ENCODE peak calls at places on chromosomes 11 and 22, in four cellular contexts. One of them, this sample, is unnamed.

GRCh38 chr11:131066551-131066950 is 150.3 kb upstream of the SNX19 start:
- DNase-seq in mammary epithelial cell: no peak
- DNase-seq in fibroblast of lung: no peak
- DNase-seq in GM12865: no peak
- DNase-seq in this sample: no peak

GRCh38 chr11:131924001-131924400 is 553.6 kb downstream of the NTM start:
- DNase-seq in mammary epithelial cell: no peak
- DNase-seq in fibroblast of lung: no peak
- DNase-seq in GM12865: peak; percentile 45
- DNase-seq in this sample: no peak

GRCh38 chr11:70747285-70747684 is 349.0 kb downstream of the CTTN start:
- DNase-seq in mammary epithelial cell: no peak
- DNase-seq in fibroblast of lung: no peak
- DNase-seq in GM12865: no peak
- DNase-seq in this sample: no peak

GRCh38 chr11:73866586-73866996 is 10.1 kb downstream of the COA4 start:
- DNase-seq in mammary epithelial cell: peak; percentile 79
- DNase-seq in fibroblast of lung: peak; percentile 94
- DNase-seq in GM12865: no peak
- DNase-seq in this sample: peak; percentile 95

GRCh38 chr22:39662677-39663034 is 92.1 kb downstream of the CACNA1I start:
- DNase-seq in mammary epithelial cell: no peak
- DNase-seq in fibroblast of lung: no peak
- DNase-seq in GM12865: no peak
- DNase-seq in this sample: no peak

GRCh38 chr22:43007519-43008102 is 7.3 kb downstream of the PACSIN2 start:
- DNase-seq in mammary epithelial cell: no peak
- DNase-seq in fibroblast of lung: no peak
- DNase-seq in GM12865: no peak
- DNase-seq in this sample: peak; percentile 56

GRCh38 chr11:107819361-107820014 is 39.1 kb downstream of the SLC35F2 start:
- DNase-seq in mammary epithelial cell: no peak
- DNase-seq in fibroblast of lung: peak; percentile 22
- DNase-seq in GM12865: no peak
- DNase-seq in this sample: peak; percentile 53

GRCh38 chr22:38921801-38922200 is 35.6 kb upstream of the APOBEC3A start:
- DNase-seq in mammary epithelial cell: no peak
- DNase-seq in fibroblast of lung: no peak
- DNase-seq in GM12865: no peak
- DNase-seq in this sample: no peak

GRCh38 chr22:46777609-46777970 is 15.1 kb downstream of the TBC1D22A start:
- DNase-seq in mammary epithelial cell: no peak
- DNase-seq in fibroblast of lung: no peak
- DNase-seq in GM12865: peak; percentile 82
- DNase-seq in this sample: no peak

GRCh38 chr11:94185387-94186084 is 56.9 kb downstream of the PANX1 start:
- DNase-seq in mammary epithelial cell: no peak
- DNase-seq in fibroblast of lung: peak; percentile 49
- DNase-seq in GM12865: no peak
- DNase-seq in this sample: peak; percentile 8

GRCh38 chr11:69183613-69184012 is 27.9 kb downstream of the SMIM38 start:
- DNase-seq in mammary epithelial cell: no peak
- DNase-seq in fibroblast of lung: no peak
- DNase-seq in GM12865: peak; percentile 5
- DNase-seq in this sample: no peak

GRCh38 chr11:9601041-9601875 is 27.8 kb downstream of the WEE1 start:
- DNase-seq in mammary epithelial cell: peak; percentile 42
- DNase-seq in fibroblast of lung: peak; percentile 50
- DNase-seq in GM12865: peak; percentile 97
- DNase-seq in this sample: peak; percentile 70

GRCh38 chr11:38460901-38461300 is 1862.9 kb upstream of the RAG2 start:
- DNase-seq in mammary epithelial cell: peak; percentile 60
- DNase-seq in fibroblast of lung: peak; percentile 96
- DNase-seq in GM12865: no peak
- DNase-seq in this sample: peak; percentile 91

GRCh38 chr11:117913736-117914397 is 15.3 kb downstream of the TMPRSS13 start:
- DNase-seq in mammary epithelial cell: no peak
- DNase-seq in fibroblast of lung: no peak
- DNase-seq in GM12865: no peak
- DNase-seq in this sample: no peak

GRCh38 chr11:46635557-46636139 is 18.3 kb downstream of the ATG13 start:
- DNase-seq in mammary epithelial cell: no peak
- DNase-seq in fibroblast of lung: no peak
- DNase-seq in GM12865: no peak
- DNase-seq in this sample: no peak

GRCh38 chr11:10803676-10804075 is 5.0 kb downstream of the EIF4G2 start:
- DNase-seq in mammary epithelial cell: no peak
- DNase-seq in fibroblast of lung: no peak
- DNase-seq in GM12865: no peak
- DNase-seq in this sample: no peak

GRCh38 chr22:24440270-24440717 is 12.9 kb downstream of the ADORA2A start:
- DNase-seq in mammary epithelial cell: no peak
- DNase-seq in fibroblast of lung: no peak
- DNase-seq in GM12865: no peak
- DNase-seq in this sample: no peak

GRCh38 chr11:118610773-118611432 is 3.5 kb downstream of the PHLDB1 start:
- DNase-seq in mammary epithelial cell: peak; percentile 68
- DNase-seq in fibroblast of lung: peak; percentile 65
- DNase-seq in GM12865: peak; percentile 74
- DNase-seq in this sample: peak; percentile 75

GRCh38 chr11:69129053-69129452 is 26.7 kb upstream of the SMIM38 start:
- DNase-seq in mammary epithelial cell: no peak
- DNase-seq in fibroblast of lung: no peak
- DNase-seq in GM12865: no peak
- DNase-seq in this sample: no peak

GRCh38 chr11:95283653-95284052 is 52.7 kb upstream of the SESN3 start:
- DNase-seq in mammary epithelial cell: no peak
- DNase-seq in fibroblast of lung: peak; percentile 19
- DNase-seq in GM12865: no peak
- DNase-seq in this sample: peak; percentile 43

GRCh38 chr22:17802822-17803221 is 28.6 kb upstream of the BID start:
- DNase-seq in mammary epithelial cell: no peak
- DNase-seq in fibroblast of lung: no peak
- DNase-seq in GM12865: no peak
- DNase-seq in this sample: no peak

GRCh38 chr22:36862251-36863242 is 1.7 kb downstream of the NCF4 start:
- DNase-seq in mammary epithelial cell: no peak
- DNase-seq in fibroblast of lung: no peak
- DNase-seq in GM12865: peak; percentile 90
- DNase-seq in this sample: no peak

GRCh38 chr11:99522467-99523173 is 501.9 kb downstream of the CNTN5 start:
- DNase-seq in mammary epithelial cell: no peak
- DNase-seq in fibroblast of lung: peak; percentile 56
- DNase-seq in GM12865: no peak
- DNase-seq in this sample: peak; percentile 18

GRCh38 chr11:66118847-66119246 is 48.8 kb downstream of the PACS1 start:
- DNase-seq in mammary epithelial cell: no peak
- DNase-seq in fibroblast of lung: no peak
- DNase-seq in GM12865: no peak
- DNase-seq in this sample: no peak

GRCh38 chr11:107301886-107302285 is 155.7 kb downstream of the CWF19L2 start:
- DNase-seq in mammary epithelial cell: peak; percentile 6
- DNase-seq in fibroblast of lung: no peak
- DNase-seq in GM12865: no peak
- DNase-seq in this sample: peak; percentile 1

GRCh38 chr22:48275412-48275811 is 1513.0 kb downstream of the TBC1D22A start:
- DNase-seq in mammary epithelial cell: no peak
- DNase-seq in fibroblast of lung: no peak
- DNase-seq in GM12865: no peak
- DNase-seq in this sample: no peak

GRCh38 chr22:44440224-44441160 is 57.5 kb downstream of the RTL6 start:
- DNase-seq in mammary epithelial cell: no peak
- DNase-seq in fibroblast of lung: no peak
- DNase-seq in GM12865: no peak
- DNase-seq in this sample: no peak

GRCh38 chr11:62865641-62866040 is 15.1 kb upstream of the SLC3A2 start:
- DNase-seq in mammary epithelial cell: no peak
- DNase-seq in fibroblast of lung: no peak
- DNase-seq in GM12865: no peak
- DNase-seq in this sample: no peak

GRCh38 chr11:11078344-11078743 is 220.5 kb upstream of the ZBED5 start:
- DNase-seq in mammary epithelial cell: peak; percentile 7
- DNase-seq in fibroblast of lung: peak; percentile 34
- DNase-seq in GM12865: no peak
- DNase-seq in this sample: peak; percentile 20

GRCh38 chr22:48953830-48954229 is 873.8 kb downstream of the BRD1 start:
- DNase-seq in mammary epithelial cell: no peak
- DNase-seq in fibroblast of lung: no peak
- DNase-seq in GM12865: no peak
- DNase-seq in this sample: no peak

GRCh38 chr11:124896071-124896750 is 1.5 kb downstream of the ROBO4 start:
- DNase-seq in mammary epithelial cell: no peak
- DNase-seq in fibroblast of lung: no peak
- DNase-seq in GM12865: no peak
- DNase-seq in this sample: no peak

GRCh38 chr11:33321483-33321882 is 64.3 kb downstream of the HIPK3 start:
- DNase-seq in mammary epithelial cell: no peak
- DNase-seq in fibroblast of lung: no peak
- DNase-seq in GM12865: peak; percentile 24
- DNase-seq in this sample: no peak

DNA sequence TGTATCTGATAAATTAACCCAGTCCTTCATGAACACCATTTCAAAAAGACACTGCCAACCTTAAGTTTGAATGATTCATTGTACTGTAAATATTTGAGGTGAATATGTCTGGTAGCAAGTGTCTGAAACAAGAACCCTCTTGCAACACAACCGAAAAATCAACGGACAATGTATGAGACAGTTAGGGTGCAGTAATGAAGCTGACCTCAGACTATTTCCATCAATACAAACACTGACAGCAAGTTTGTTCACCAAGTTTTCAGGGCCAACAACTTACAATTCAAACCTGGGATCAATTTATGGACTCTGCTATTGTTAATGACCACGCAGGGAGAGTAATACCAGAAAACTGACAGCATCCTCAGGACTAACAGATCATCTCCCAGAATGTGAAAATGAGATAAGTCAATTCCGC is 126.3 kb downstream of the CADM1 start:
- DNase-seq in mammary epithelial cell: peak; percentile 69
- DNase-seq in fibroblast of lung: peak; percentile 8
- DNase-seq in GM12865: no peak
- DNase-seq in this sample: no peak
- TF ChIP-seq CTCF in mammary epithelial cell: no peak
- TF ChIP-seq CTCF in fibroblast of lung: no peak
- TF ChIP-seq CTCF in GM12865: no peak
- TF ChIP-seq CTCF in this sample: no peak

GRCh38 chr22:50500452-50500851 is 7.0 kb downstream of the LMF2 start:
- DNase-seq in mammary epithelial cell: no peak
- DNase-seq in fibroblast of lung: no peak
- DNase-seq in GM12865: no peak
- DNase-seq in this sample: no peak

GRCh38 chr22:50504245-50505211 is 3.0 kb downstream of the LMF2 start:
- DNase-seq in mammary epithelial cell: peak; percentile 76
- DNase-seq in fibroblast of lung: no peak
- DNase-seq in GM12865: peak; percentile 4
- DNase-seq in this sample: no peak

GRCh38 chr22:50503475-50504145 is 3.9 kb downstream of the LMF2 start:
- DNase-seq in mammary epithelial cell: no peak
- DNase-seq in fibroblast of lung: no peak
- DNase-seq in GM12865: peak; percentile 12
- DNase-seq in this sample: no peak

GRCh38 chr22:50502096-50502495 is 5.4 kb downstream of the LMF2 start:
- DNase-seq in mammary epithelial cell: no peak
- DNase-seq in fibroblast of lung: no peak
- DNase-seq in GM12865: no peak
- DNase-seq in this sample: no peak

GRCh38 chr22:50502628-50503474 is 4.7 kb downstream of the LMF2 start:
- DNase-seq in mammary epithelial cell: no peak
- DNase-seq in fibroblast of lung: no peak
- DNase-seq in GM12865: no peak
- DNase-seq in this sample: no peak
- TF ChIP-seq CTCF in mammary epithelial cell: no peak
- TF ChIP-seq CTCF in fibroblast of lung: no peak
- TF ChIP-seq CTCF in GM12865: no peak
- TF ChIP-seq CTCF in this sample: no peak

DNA sequence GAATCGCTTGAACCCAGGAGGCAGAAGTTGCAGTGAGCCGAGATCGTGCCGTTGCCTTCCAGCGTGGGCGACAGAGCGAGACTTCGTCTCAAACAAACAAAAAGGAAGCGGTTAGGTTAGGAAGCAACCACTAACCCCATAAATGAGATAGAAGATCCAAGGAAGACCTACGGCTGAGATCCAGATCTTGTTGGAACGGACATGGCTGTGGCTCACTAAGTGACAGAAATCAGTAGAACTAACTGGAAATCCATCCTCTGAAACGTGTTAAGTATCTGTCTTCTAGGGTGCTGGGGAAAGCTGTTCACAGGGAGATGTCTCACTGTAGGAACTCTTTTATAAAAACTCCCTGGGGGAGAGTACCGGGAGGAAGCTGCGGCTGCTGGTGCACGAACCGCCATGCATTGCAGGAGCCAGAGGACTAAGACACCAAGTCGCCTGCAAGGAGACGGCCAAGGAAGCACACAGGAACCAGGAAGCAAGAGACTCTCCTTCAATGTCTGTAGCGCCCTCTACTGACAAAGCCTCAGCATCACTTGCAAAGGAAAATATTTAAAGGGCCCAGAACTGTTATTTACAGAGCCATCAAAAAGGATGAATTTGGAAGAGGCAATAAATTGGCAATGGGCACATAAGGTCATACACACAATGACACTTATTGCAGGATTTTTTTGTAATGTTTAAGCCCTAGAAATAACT is 16.9 kb upstream of the SPTY2D1 start:
- DNase-seq in mammary epithelial cell: no peak
- DNase-seq in fibroblast of lung: peak; percentile 82
- DNase-seq in GM12865: peak; percentile 88
- DNase-seq in this sample: peak; percentile 83
- TF ChIP-seq CTCF in mammary epithelial cell: peak; percentile 50
- TF ChIP-seq CTCF in fibroblast of lung: peak; percentile 83
- TF ChIP-seq CTCF in GM12865: peak; percentile 70
- TF ChIP-seq CTCF in this sample: peak; percentile 78

DNA sequence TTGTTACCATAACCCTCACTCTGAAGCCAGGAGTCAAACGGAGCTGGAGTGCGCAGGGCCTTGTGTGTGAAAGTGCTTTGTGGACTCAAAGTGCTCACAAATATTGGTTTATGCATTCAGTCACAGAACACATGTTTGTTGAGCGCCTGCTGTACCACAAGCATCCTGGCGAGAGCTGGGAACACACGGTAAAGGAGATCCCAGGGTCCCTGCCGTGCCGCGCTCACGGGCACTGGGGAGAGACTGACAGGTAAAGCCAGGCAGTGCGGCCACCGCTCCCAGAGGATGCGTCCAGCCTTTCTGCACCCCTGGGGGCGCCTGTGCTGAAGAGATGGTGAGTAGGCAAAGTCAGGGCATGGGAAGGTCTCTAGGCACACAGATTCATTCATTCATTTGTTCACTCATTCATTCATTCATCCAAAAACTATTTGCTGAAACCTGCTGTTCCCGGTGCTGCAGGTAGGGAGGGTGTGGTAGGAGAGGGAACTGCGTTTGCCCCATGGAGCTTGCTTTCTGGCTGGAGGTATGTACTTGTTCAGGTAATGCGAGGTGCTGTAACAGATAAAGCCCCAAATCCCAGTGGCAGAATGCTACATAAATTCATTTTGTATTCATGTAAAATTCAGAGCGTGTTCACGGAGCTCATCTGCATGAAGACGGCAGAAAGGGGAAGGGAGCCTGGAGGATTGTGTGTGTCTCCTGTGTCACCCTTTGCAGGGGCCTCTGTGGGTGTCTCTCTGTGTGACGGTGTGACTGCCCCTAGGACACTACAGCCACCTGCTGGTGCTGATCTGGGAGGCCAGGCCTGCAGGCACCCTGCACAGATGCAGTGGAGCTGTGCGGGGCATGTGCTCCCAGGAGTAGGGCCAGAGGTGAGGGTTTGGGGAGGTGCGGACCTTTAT is 167.0 kb upstream of the B3GAT1 start:
- DNase-seq in mammary epithelial cell: no peak
- DNase-seq in fibroblast of lung: no peak
- DNase-seq in GM12865: no peak
- DNase-seq in this sample: no peak
- TF ChIP-seq CTCF in mammary epithelial cell: no peak
- TF ChIP-seq CTCF in fibroblast of lung: no peak
- TF ChIP-seq CTCF in GM12865: no peak
- TF ChIP-seq CTCF in this sample: no peak